ENCODE peak calls at places on chromosomes 7 and 10, in four cellular contexts. B, Q, Y and O are unnamed samples.

GRCh38 chr10:43322769-43323168 is 48.7 kb upstream of the FXYD4 start:
- DNase-seq in B (no peak), Q (peak), Y (peak), O (no peak)

GRCh38 chr10:2920638-2921037 is 146.7 kb upstream of the PFKP start:
- DNase-seq in B (no peak), Q (no peak), Y (no peak), O (no peak)

GRCh38 chr7:154649015-154649414 is 353.9 kb downstream of the PAXIP1 start:
- DNase-seq in B (no peak), Q (no peak), Y (no peak), O (no peak)

GRCh38 chr7:64902806-64903721 is at the start of gene ZNF273:
- DNase-seq in B (peak), Q (peak), Y (peak), O (peak)

GRCh38 chr7:139016931-139017511 is 18.8 kb downstream of the ZC3HAV1L start:
- DNase-seq in B (peak), Q (peak), Y (peak), O (peak)

GRCh38 chr7:117640465-117640864 is 160.6 kb downstream of the CFTR start:
- DNase-seq in B (no peak), Q (no peak), Y (no peak), O (no peak)

GRCh38 chr7:48083114-48083830 is 5.8 kb upstream of the UPP1 start:
- DNase-seq in B (no peak), Q (no peak), Y (no peak), O (no peak)

GRCh38 chr7:144869072-144869471 is 33.2 kb upstream of the TPK1 start:
- DNase-seq in B (no peak), Q (peak), Y (no peak), O (no peak)

GRCh38 chr7:113394856-113395255 is 276.5 kb upstream of the SMIM30 start:
- DNase-seq in B (no peak), Q (no peak), Y (no peak), O (no peak)

GRCh38 chr10:123790132-123790885 is 101.3 kb downstream of the CPXM2 start:
- DNase-seq in B (peak), Q (no peak), Y (no peak), O (no peak)

DNA sequence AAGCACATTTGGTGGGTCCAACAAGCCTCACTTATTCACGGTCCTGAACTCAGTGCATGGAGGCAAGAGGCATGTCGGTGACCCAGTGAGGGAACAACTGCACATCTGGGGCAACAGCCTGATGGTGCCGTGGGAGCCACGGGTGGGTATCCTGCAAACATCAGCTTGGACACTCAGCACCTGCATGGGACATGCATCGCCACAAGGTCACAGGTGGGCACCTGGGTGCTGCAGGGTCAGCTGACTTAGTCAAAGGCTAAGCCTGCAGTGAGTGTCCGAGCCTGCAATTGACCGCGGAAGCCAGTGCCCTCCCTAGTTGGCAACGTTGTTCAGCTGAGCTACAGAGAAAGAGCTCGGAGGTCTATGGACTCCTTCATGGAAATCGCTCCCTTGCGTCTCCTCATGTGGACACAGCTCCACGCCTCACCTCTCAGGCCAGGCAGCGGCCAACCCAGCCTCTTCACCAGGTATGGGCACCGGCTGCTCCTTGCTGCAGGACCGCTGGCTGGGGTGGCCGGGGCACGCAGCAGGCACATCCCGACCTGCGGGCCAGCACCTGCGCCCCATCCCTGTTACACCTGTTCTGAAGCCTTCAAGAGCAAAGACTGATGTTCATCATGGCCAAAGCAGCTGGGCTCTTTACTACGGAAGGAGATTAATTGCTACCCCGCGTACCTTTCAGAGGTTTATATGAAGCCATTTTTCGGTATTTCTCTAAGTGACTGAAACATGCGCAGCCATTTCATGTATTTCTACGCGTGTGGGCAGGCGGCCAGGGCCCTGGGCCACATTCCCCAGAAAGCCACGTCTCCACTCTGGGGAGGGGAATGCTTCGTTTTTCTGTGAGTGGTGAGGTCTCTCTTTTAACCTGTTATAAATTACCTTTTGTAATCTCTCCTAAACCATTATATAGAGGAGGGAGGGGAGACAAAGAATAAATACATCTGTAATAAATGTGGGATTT is 380.7 kb downstream of the DNAJB6 start:
- DNase-seq in B (no peak), Q (no peak), Y (no peak), O (no peak)
- TF ChIP-seq ELF1 in B (no peak), Q (no peak), Y (no peak), O (no peak)

GRCh38 chr7:120742370-120742769 is 115.6 kb downstream of the TSPAN12 start:
- DNase-seq in B (no peak), Q (no peak), Y (no peak), O (no peak)
- TF ChIP-seq ELF1 in B (no peak), Q (no peak), Y (no peak), O (no peak)

GRCh38 chr10:11204355-11204879 is 186.7 kb downstream of the CELF2 start:
- DNase-seq in B (no peak), Q (no peak), Y (no peak), O (no peak)
- TF ChIP-seq ELF1 in B (no peak), Q (no peak), Y (no peak), O (no peak)

GRCh38 chr7:21044384-21044783 is 257.7 kb upstream of the SP8 start:
- DNase-seq in B (no peak), Q (no peak), Y (no peak), O (no peak)
- TF ChIP-seq ELF1 in B (no peak), Q (no peak), Y (no peak), O (no peak)

GRCh38 chr10:78471326-78471722 is 437.7 kb downstream of the RPS24 start:
- DNase-seq in B (no peak), Q (no peak), Y (no peak), O (no peak)

GRCh38 chr10:78472542-78472890 is 438.9 kb downstream of the RPS24 start:
- DNase-seq in B (no peak), Q (no peak), Y (peak), O (no peak)

GRCh38 chr10:78473016-78473415 is 439.4 kb downstream of the RPS24 start:
- DNase-seq in B (no peak), Q (no peak), Y (peak), O (no peak)

GRCh38 chr10:78471723-78472541 is 438.3 kb downstream of the RPS24 start:
- DNase-seq in B (no peak), Q (no peak), Y (peak), O (peak)

GRCh38 chr10:78470267-78471103 is 436.8 kb downstream of the RPS24 start:
- DNase-seq in B (no peak), Q (no peak), Y (peak), O (peak)
- TF ChIP-seq ELF1 in B (no peak), Q (no peak), Y (no peak), O (no peak)

DNA sequence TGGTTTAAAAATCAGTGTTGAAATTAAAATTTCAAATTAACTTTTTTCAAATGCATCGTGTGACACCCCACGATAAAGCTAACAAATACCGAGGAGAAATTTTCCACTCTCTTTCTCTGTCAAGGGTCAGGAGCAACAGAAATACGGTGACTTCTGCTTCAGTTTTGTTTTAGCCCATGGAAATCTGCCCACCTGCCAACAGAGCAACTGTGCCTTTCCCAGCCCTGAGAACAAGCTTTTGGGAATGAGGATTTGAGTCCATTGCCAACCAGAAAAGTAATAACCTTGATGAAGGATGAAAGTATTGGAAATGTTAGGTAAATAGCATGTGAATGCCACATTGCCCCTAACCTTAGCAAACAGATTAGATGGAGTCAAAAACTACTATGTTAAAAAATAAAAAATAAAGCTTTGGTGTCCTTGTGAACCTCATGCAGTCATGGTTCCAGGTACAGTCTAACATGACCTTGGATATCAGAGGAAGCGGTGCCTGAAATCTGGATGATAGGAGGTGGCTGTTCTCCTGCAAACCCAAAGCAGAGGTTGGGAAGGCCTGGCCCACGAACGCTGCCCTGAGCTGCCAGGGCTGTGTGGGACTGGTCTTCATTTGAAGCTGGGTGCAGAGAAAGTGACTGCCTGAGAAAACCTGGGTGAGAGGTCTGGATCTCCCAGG is 296.8 kb downstream of the ELMO1 start:
- DNase-seq in B (no peak), Q (no peak), Y (no peak), O (peak)
- TF ChIP-seq ELF1 in B (no peak), Q (no peak), Y (no peak), O (no peak)

GRCh38 chr10:92692085-92692671 is 2.4 kb downstream of the HHEX start:
- DNase-seq in B (no peak), Q (peak), Y (no peak), O (no peak)

GRCh38 chr10:92691042-92691590 is 1.4 kb downstream of the HHEX start:
- DNase-seq in B (no peak), Q (peak), Y (no peak), O (no peak)

GRCh38 chr10:92690211-92691041 is 671 bp downstream of the HHEX start:
- DNase-seq in B (peak), Q (peak), Y (peak), O (no peak)

GRCh38 chr10:92692697-92693533 is 3.2 kb downstream of the HHEX start:
- DNase-seq in B (no peak), Q (no peak), Y (no peak), O (no peak)

DNA sequence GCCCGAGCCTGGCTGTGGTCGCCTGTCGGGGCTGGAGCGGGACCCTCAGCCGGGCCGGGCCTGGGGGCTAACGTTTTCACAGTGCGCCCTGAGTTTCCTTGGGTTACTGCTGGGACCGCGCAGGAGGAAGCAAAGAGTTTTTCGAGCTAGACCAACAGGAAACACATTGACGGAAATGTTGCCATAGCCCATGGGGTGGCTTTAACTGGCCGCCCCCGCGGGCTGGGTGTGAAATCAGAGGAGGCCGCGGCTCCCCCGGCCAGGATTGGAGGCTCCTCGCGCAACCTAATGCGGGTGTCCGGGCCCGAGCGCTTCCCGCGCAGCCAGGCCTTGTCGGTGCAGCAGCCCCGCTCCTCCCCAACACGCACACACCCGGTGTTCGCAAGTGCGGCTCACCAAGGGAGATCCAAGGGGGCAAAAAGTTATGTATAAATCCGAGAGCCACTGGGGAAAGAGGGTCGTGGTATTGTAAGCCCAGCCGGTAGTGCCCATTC is 1.9 kb downstream of the HHEX start:
- DNase-seq in B (no peak), Q (peak), Y (no peak), O (no peak)
- TF ChIP-seq ELF1 in B (no peak), Q (no peak), Y (no peak), O (no peak)

GRCh38 chr7:12570529-12571461 is at the start of gene SCIN:
- DNase-seq in B (no peak), Q (no peak), Y (peak), O (no peak)

GRCh38 chr7:12571691-12572090 is 1.2 kb downstream of the SCIN start:
- DNase-seq in B (no peak), Q (no peak), Y (no peak), O (no peak)

GRCh38 chr7:12570148-12570528 is 382 bp upstream of the SCIN start:
- DNase-seq in B (no peak), Q (no peak), Y (peak), O (no peak)

GRCh38 chr7:12573885-12574284 is 3.4 kb downstream of the SCIN start:
- DNase-seq in B (no peak), Q (no peak), Y (no peak), O (no peak)

DNA sequence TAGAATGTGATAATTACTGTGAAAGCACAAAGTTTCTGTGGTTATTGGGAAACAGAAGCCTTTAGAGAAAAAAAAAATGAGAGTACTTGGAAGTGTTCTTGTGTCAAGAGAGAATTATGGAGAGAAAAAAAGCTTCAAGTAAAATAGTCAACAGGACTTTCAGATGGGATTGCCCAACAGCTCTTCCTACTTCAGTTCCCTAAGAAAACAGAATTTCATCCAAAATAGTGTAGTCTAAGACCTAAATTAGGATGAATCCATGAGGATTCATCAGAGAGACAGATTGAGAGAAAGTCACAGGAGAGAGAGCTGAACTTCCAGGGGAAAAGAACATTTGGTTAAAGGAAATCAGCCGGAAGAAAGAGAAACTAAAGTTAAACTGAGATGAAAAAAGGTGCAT is 2.4 kb downstream of the SCIN start:
- DNase-seq in B (no peak), Q (no peak), Y (no peak), O (no peak)
- TF ChIP-seq ELF1 in B (no peak), Q (no peak), Y (no peak), O (no peak)